ENCODE peak calls at places on chromosomes 11 and 22, in four cellular contexts. J, A, K and Q are unnamed samples. For H4K20me1, the result is how much of the 10 kb centered on the place peaks cover.

GRCh38 chr11:1122356-1123002 is 35.3 kb upstream of the MUC5AC start:
- DNase-seq in J (no peak), A (no peak), K (no peak), Q (no peak)

GRCh38 chr11:34346551-34346950 is 11.3 kb downstream of the ABTB2 start:
- DNase-seq in J (peak), A (no peak), K (no peak), Q (no peak)

GRCh38 chr22:33844273-33844672 is 76.0 kb downstream of the LARGE1 start:
- DNase-seq in J (no peak), A (no peak), K (no peak), Q (no peak)

GRCh38 chr11:92844197-92844596 is 125.3 kb upstream of the MTNR1B start:
- DNase-seq in J (no peak), A (no peak), K (no peak), Q (no peak)

GRCh38 chr11:127624455-127624854 is 623.9 kb upstream of the KIRREL3 start:
- DNase-seq in J (no peak), A (no peak), K (no peak), Q (peak)

GRCh38 chr11:19232910-19233503 is 7.7 kb downstream of the E2F8 start:
- DNase-seq in J (peak), A (peak), K (peak), Q (no peak)

GRCh38 chr11:118007040-118007439 is 20.8 kb downstream of the IL10RA start:
- DNase-seq in J (no peak), A (no peak), K (no peak), Q (no peak)

GRCh38 chr11:1873048-1873812 is 18.5 kb downstream of the PRR33 start:
- DNase-seq in J (peak), A (no peak), K (no peak), Q (no peak)

GRCh38 chr22:30245181-30245984 is 1.2 kb downstream of the LIF start:
- DNase-seq in J (peak), A (no peak), K (no peak), Q (peak)

GRCh38 chr11:121033635-121034034 is 9.7 kb downstream of the TBCEL start:
- DNase-seq in J (no peak), A (no peak), K (no peak), Q (no peak)

GRCh38 chr11:121031167-121031566 is 7.3 kb downstream of the TBCEL start:
- DNase-seq in J (no peak), A (no peak), K (no peak), Q (no peak)

GRCh38 chr11:121032546-121032945 is 8.6 kb downstream of the TBCEL start:
- DNase-seq in J (no peak), A (no peak), K (no peak), Q (no peak)

GRCh38 chr11:121029153-121029552 is 5.3 kb downstream of the TBCEL start:
- DNase-seq in J (no peak), A (no peak), K (no peak), Q (no peak)

DNA sequence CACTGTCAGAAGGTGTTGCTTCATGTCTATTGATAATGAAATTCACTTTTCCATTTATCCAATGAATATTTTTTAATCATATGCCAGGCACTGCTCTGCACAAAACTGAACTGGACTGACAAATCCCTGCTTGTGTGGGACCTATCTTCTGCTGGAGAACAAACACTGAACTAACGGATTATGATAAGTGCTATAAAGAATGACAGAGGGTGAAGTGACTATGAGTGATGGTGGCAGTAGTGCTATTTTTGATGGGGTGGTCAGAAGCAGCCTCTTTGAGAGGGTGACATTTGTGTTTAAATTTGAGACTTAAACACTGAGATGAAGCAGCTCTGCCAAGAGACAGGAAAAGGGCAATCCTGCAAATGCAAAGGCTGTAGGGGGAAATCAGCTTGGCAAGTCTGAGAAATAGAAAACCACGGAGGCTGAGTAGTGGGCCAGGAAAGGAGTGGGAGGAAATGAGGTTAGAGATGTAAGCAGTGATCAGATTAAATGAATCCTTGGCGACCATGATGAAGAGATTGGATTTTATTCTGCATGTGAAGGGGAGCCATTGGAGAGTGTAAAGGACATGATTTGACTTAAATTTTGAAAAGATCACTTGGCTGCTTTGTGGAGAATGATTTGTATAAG is 6.0 kb downstream of the TBCEL start:
- DNase-seq in J (no peak), A (no peak), K (no peak), Q (peak)
- H4K20me1 ChIP-seq in J (under half), A (under half), K (under half), Q (under half)

DNA sequence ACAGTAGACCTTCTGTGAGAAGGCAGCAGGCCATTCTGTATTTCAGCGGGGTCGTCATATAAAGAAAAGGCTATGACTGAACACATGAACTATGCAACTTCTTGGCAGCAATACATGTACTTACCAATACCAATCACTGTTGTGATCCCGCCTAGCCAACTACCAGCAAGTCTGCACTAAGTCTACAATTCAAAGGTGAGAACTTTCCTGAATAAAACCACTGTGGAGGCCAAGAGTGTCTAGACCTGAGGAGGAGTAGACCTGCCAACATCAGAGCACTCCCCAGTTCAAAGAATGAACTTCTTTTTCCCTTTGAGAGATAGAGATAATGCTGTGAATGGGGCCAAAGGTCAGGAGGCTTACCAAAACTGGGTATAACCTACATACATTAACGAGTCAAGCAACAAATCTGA is 108.2 kb downstream of the SIK3 start:
- DNase-seq in J (peak), A (no peak), K (no peak), Q (no peak)
- H4K20me1 ChIP-seq in J (under half), A (under half), K (under half), Q (under half)

GRCh38 chr11:12687216-12687623 is 13.0 kb downstream of the TEAD1 start:
- DNase-seq in J (no peak), A (no peak), K (no peak), Q (no peak)

GRCh38 chr11:12684821-12685220 is 10.6 kb downstream of the TEAD1 start:
- DNase-seq in J (no peak), A (no peak), K (no peak), Q (no peak)

GRCh38 chr11:12685229-12685628 is 11.0 kb downstream of the TEAD1 start:
- DNase-seq in J (no peak), A (no peak), K (no peak), Q (no peak)

GRCh38 chr11:12687740-12688139 is 13.5 kb downstream of the TEAD1 start:
- DNase-seq in J (no peak), A (no peak), K (no peak), Q (no peak)

DNA sequence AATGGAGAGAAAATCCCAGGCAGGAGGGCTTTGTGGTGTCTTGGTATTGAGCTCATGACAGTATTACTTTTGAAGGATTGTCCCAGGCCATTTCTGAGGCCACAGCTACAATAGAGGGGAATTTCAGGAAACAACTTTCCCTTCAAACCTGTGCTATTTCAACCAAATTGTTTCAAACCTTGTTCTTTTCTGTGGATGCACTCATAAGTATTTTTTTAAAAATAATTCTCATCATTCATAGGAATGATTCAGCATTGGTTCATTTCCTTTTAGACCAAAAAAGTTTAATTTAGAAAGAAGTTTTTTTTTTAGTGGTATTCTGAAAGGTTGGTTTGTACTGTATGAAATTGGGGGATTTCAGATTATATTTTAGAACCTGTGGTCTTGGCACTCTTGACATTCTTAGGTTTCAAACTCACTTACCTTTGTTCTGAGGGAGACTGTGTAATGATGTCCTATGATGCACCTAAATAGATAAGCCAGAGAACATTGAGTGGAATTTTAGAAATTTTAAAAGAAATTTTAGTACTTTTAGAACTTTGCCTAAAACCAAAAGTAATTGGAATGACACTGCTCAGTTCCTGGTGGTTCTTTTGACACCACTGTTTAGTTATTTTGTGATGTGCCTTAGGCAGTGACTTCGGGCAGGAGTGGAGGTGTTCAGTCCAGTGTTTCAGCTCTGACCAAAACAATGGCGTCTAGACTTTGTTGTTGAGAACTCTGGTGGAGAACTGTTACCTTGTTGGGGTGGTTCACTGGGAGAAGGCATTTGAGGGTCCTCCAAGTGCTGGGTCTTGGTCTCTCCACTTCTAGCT is 12.2 kb downstream of the TEAD1 start:
- DNase-seq in J (no peak), A (no peak), K (no peak), Q (no peak)
- H4K20me1 ChIP-seq in J (under half), A (under half), K (under half), Q (under half)

GRCh38 chr11:10288881-10289764 is 4.9 kb downstream of the SBF2 start:
- DNase-seq in J (no peak), A (no peak), K (no peak), Q (no peak)

GRCh38 chr11:10287766-10288165 is 6.3 kb downstream of the SBF2 start:
- DNase-seq in J (no peak), A (no peak), K (no peak), Q (no peak)

GRCh38 chr11:10289765-10290420 is 4.1 kb downstream of the SBF2 start:
- DNase-seq in J (no peak), A (no peak), K (no peak), Q (no peak)

GRCh38 chr11:10287140-10287539 is 6.9 kb downstream of the SBF2 start:
- DNase-seq in J (no peak), A (no peak), K (no peak), Q (no peak)

GRCh38 chr11:10288316-10288715 is 5.7 kb downstream of the SBF2 start:
- DNase-seq in J (no peak), A (no peak), K (no peak), Q (no peak)
- H4K20me1 ChIP-seq in J (under half), A (under half), K (under half), Q (under half)